ENCODE peak calls at places on chromosome 12, in ten cellular contexts. N, J, B, M, H, L, C, U, F and Y are unnamed samples.

GRCh38 chr12:65937181-65937641 is 112.9 kb downstream of the HMGA2 start:
- DNase-seq in N (no peak), J (no peak), B (peak; percentile 33), M (no peak), H (no peak), L (no peak), C (no peak), U (no peak), F (no peak), Y (no peak)

GRCh38 chr12:532908-533565 is 73.3 kb downstream of the B4GALNT3 start:
- DNase-seq in N (no peak), J (no peak), B (peak; percentile 92), M (no peak), H (no peak), L (no peak), C (no peak), U (no peak), F (no peak), Y (no peak)

GRCh38 chr12:2190085-2190484 is 137.3 kb downstream of the CACNA1C start:
- DNase-seq in N (no peak), J (no peak), B (no peak), M (no peak), H (no peak), L (no peak), C (no peak), U (no peak), F (no peak), Y (no peak)

GRCh38 chr12:55673638-55674037 is 34.1 kb downstream of the ITGA7 start:
- DNase-seq in N (no peak), J (no peak), B (no peak), M (no peak), H (no peak), L (no peak), C (no peak), U (no peak), F (peak; percentile 29), Y (no peak)

GRCh38 chr12:88111074-88111652 is 30.7 kb downstream of the CEP290 start:
- DNase-seq in N (no peak), J (peak; percentile 38), B (peak; percentile 46), M (no peak), H (no peak), L (no peak), C (no peak), U (peak; percentile 1), F (no peak), Y (no peak)

GRCh38 chr12:116455540-116456306 is 103.5 kb upstream of the MAP1LC3B2 start:
- DNase-seq in N (peak; percentile 83), J (no peak), B (peak; percentile 99), M (peak; percentile 91), H (peak; percentile 89), L (no peak), C (peak; percentile 41), U (peak; percentile 58), F (peak; percentile 82), Y (no peak)

GRCh38 chr12:100528471-100529139 is 44.9 kb upstream of the GAS2L3 start:
- DNase-seq in N (no peak), J (no peak), B (no peak), M (no peak), H (no peak), L (no peak), C (no peak), U (no peak), F (no peak), Y (no peak)

GRCh38 chr12:68290126-68290525 is 36.7 kb upstream of the IL22 start:
- DNase-seq in N (no peak), J (peak; percentile 67), B (no peak), M (no peak), H (no peak), L (no peak), C (no peak), U (no peak), F (no peak), Y (peak; percentile 47)

GRCh38 chr12:121801601-121802484 is 2.0 kb upstream of the SETD1B start:
- DNase-seq in N (no peak), J (peak; percentile 86), B (peak; percentile 47), M (peak; percentile 18), H (no peak), L (no peak), C (no peak), U (no peak), F (no peak), Y (no peak)

GRCh38 chr12:30823140-30823669 is 68.5 kb upstream of the CAPRIN2 start:
- DNase-seq in N (peak; percentile 38), J (peak; percentile 14), B (peak; percentile 62), M (no peak), H (peak; percentile 35), L (no peak), C (no peak), U (peak; percentile 27), F (no peak), Y (no peak)

GRCh38 chr12:124361996-124362395 is 67.1 kb downstream of the RFLNA start:
- DNase-seq in N (no peak), J (no peak), B (no peak), M (no peak), H (no peak), L (no peak), C (no peak), U (no peak), F (no peak), Y (no peak)

GRCh38 chr12:104423273-104423672 is 33.5 kb upstream of the CHST11 start:
- DNase-seq in N (no peak), J (no peak), B (no peak), M (no peak), H (no peak), L (no peak), C (no peak), U (no peak), F (no peak), Y (no peak)

GRCh38 chr12:59999291-59999690 is 403.5 kb downstream of the SLC16A7 start:
- DNase-seq in N (no peak), J (no peak), B (no peak), M (no peak), H (no peak), L (no peak), C (no peak), U (no peak), F (no peak), Y (no peak)

GRCh38 chr12:29024117-29024516 is 125.0 kb upstream of the FAR2 start:
- DNase-seq in N (no peak), J (no peak), B (no peak), M (no peak), H (no peak), L (no peak), C (no peak), U (no peak), F (no peak), Y (peak; percentile 30)

GRCh38 chr12:104957388-104958008 is 592 bp downstream of the SLC41A2 start:
- DNase-seq in N (no peak), J (peak; percentile 26), B (peak; percentile 18), M (no peak), H (peak; percentile 12), L (no peak), C (no peak), U (no peak), F (no peak), Y (no peak)

GRCh38 chr12:106897082-106897481 is 58.6 kb upstream of the TMEM263 start:
- DNase-seq in N (no peak), J (no peak), B (no peak), M (no peak), H (no peak), L (no peak), C (no peak), U (no peak), F (no peak), Y (no peak)

GRCh38 chr12:112798019-112798760 is 6.6 kb downstream of the RPH3A start:
- DNase-seq in N (no peak), J (no peak), B (no peak), M (no peak), H (no peak), L (no peak), C (no peak), U (no peak), F (no peak), Y (peak; percentile 90)

GRCh38 chr12:80352476-80352875 is 91.6 kb upstream of the PTPRQ start:
- DNase-seq in N (no peak), J (no peak), B (peak; percentile 19), M (no peak), H (no peak), L (no peak), C (no peak), U (no peak), F (no peak), Y (no peak)

GRCh38 chr12:48994224-48995060 is 4.7 kb downstream of the DDN start:
- DNase-seq in N (no peak), J (no peak), B (no peak), M (no peak), H (no peak), L (no peak), C (no peak), U (no peak), F (no peak), Y (no peak)
- H3K27ac ChIP-seq in N (no peak overlapping the region), J (no peak overlapping the region), B (no peak overlapping the region), M (no peak overlapping the region), H (no peak overlapping the region), L (no peak overlapping the region), C (no peak overlapping the region), U (no peak overlapping the region), F (no peak overlapping the region), Y (no peak overlapping the region)

GRCh38 chr12:7146228-7146627 is 16.1 kb downstream of the CLSTN3 start:
- DNase-seq in N (no peak), J (no peak), B (no peak), M (no peak), H (no peak), L (no peak), C (no peak), U (no peak), F (no peak), Y (no peak)
- H3K36me3 ChIP-seq in N (no peaks in the 10 kb centered on the region), J (peaks cover 45% of the 10 kb centered on the region), B (peaks cover 62% of the 10 kb centered on the region), M (peaks cover 66% of the 10 kb centered on the region), H (peaks cover 79% of the 10 kb centered on the region), L (peaks cover 69% of the 10 kb centered on the region), C (peaks cover 15% of the 10 kb centered on the region), U (peaks cover 73% of the 10 kb centered on the region), F (no peaks in the 10 kb centered on the region), Y (no peaks in the 10 kb centered on the region)

GRCh38 chr12:108638997-108639822 is 5.5 kb upstream of the SELPLG start:
- DNase-seq in N (no peak), J (no peak), B (no peak), M (no peak), H (no peak), L (no peak), C (no peak), U (no peak), F (no peak), Y (no peak)
- H3K27ac ChIP-seq in N (no peak overlapping the region), J (no peak overlapping the region), B (no peak overlapping the region), M (peak overlapping the region; percentile 85), H (peak overlapping the region; percentile 73), L (peak overlapping the region; percentile 65), C (no peak overlapping the region), U (peak overlapping the region; percentile 97), F (no peak overlapping the region), Y (no peak overlapping the region)

GRCh38 chr12:64440100-64440499 is 11.8 kb upstream of the TBK1 start:
- DNase-seq in N (no peak), J (no peak), B (no peak), M (no peak), H (no peak), L (no peak), C (no peak), U (no peak), F (no peak), Y (no peak)
- H3K36me3 ChIP-seq in N (no peaks in the 10 kb centered on the region), J (peaks cover 64% of the 10 kb centered on the region), B (peaks cover 96% of the 10 kb centered on the region), M (peaks cover 93% of the 10 kb centered on the region), H (peaks cover 100% of the 10 kb centered on the region), L (peaks cover 100% of the 10 kb centered on the region), C (peaks cover 33% of the 10 kb centered on the region), U (peaks cover 97% of the 10 kb centered on the region), F (peaks cover 20% of the 10 kb centered on the region), Y (peaks cover 97% of the 10 kb centered on the region)